ENCODE peak calls at places on chromosome 10, in eight cellular contexts. W, E, S, D, B, U, X and J are unnamed samples.

GRCh38 chr10:121974019-121974534 is 940 bp downstream of the NSMCE4A start:
- DNase-seq in W (no peak), E (no peak), S (no peak), D (no peak), B (no peak), U (no peak), X (no peak), J (peak)

GRCh38 chr10:55966131-55966530 is 394.9 kb downstream of the ZWINT start:
- DNase-seq in W (no peak), E (peak), S (no peak), D (no peak), B (peak), U (no peak), X (no peak), J (no peak)

GRCh38 chr10:75378403-75378802 is 23.2 kb downstream of the ZNF503 start:
- DNase-seq in W (no peak), E (no peak), S (no peak), D (no peak), B (no peak), U (no peak), X (no peak), J (no peak)

GRCh38 chr10:13189946-13190345 is 28.6 kb downstream of the MCM10 start:
- DNase-seq in W (no peak), E (no peak), S (no peak), D (peak), B (no peak), U (no peak), X (no peak), J (no peak)

GRCh38 chr10:77666821-77667220 is 29.2 kb upstream of the KCNMA1 start:
- DNase-seq in W (no peak), E (peak), S (no peak), D (peak), B (no peak), U (no peak), X (no peak), J (no peak)

GRCh38 chr10:70589762-70590662 is 12.5 kb downstream of the PRF1 start:
- DNase-seq in W (no peak), E (peak), S (no peak), D (peak), B (no peak), U (no peak), X (peak), J (peak)

GRCh38 chr10:122648599-122649428 is 50.8 kb downstream of the C10orf120 start:
- DNase-seq in W (no peak), E (peak), S (peak), D (peak), B (peak), U (no peak), X (peak), J (no peak)

GRCh38 chr10:88974446-88975376 is 15.9 kb upstream of the FAS start:
- DNase-seq in W (no peak), E (peak), S (no peak), D (peak), B (no peak), U (peak), X (no peak), J (no peak)

GRCh38 chr10:26334932-26335573 is 103.1 kb upstream of the APBB1IP start:
- DNase-seq in W (no peak), E (peak), S (peak), D (peak), B (peak), U (peak), X (peak), J (peak)

GRCh38 chr10:72124984-72125383 is 36.6 kb upstream of the SPOCK2 start:
- DNase-seq in W (no peak), E (peak), S (no peak), D (peak), B (no peak), U (no peak), X (no peak), J (no peak)

GRCh38 chr10:77313066-77313750 is 324.4 kb downstream of the KCNMA1 start:
- DNase-seq in W (no peak), E (peak), S (no peak), D (no peak), B (no peak), U (no peak), X (no peak), J (no peak)

GRCh38 chr10:28266449-28267224 is 36.2 kb downstream of the MPP7 start:
- DNase-seq in W (no peak), E (no peak), S (no peak), D (no peak), B (no peak), U (no peak), X (no peak), J (no peak)

GRCh38 chr10:11881477-11882417 is 58.6 kb downstream of the PROSER2 start:
- DNase-seq in W (no peak), E (no peak), S (no peak), D (peak), B (peak), U (no peak), X (peak), J (no peak)

DNA sequence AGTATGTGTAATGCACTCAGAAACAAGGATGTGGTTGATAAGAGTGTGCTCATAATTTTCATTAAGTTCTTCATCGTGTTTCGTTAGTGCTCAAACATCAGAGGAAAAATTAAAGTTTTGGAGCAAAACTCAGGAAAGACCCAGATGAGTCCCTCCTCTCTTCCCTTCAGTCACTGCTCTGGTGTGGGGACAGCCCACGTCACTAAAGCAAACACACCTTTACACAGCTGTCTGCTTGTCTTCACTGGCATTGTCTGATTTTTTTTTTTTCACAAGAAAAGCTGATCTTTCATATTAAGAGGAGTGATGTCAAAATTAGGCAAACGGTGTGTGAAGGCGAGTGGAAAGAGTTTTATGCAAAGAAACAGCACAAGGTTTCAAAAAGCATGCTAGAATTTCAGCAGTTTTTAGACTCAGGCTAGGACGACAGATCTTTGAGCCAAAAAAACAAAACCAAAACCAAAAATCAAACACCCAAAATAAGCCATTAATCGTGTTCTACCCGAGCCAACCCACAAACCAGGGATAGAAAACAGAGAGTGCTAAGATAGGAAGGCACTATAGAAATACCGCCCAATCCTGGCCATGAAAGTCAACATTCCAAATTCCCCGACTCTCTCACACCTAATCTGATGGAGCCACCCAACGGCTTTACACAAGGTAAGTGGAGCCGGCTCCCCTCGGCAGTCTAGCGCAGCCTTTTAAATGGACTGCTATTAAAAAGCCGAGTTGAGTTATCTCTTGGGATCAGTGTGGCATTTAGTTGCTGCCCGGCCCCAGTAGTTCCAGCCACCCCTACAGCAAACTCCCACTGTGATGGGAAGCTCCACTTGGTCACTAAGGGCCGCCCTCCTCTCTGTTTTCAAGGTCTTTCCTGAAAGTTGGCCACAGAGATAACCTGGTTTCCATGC is 27.9 kb upstream of the GATA3 start:
- DNase-seq in W (no peak), E (no peak), S (no peak), D (no peak), B (no peak), U (no peak), X (no peak), J (no peak)
- H3K4me3 ChIP-seq in W (no peak), E (no peak), S (no peak), D (peak), B (no peak), U (no peak), X (no peak), J (peak)

GRCh38 chr10:79241629-79241989 is 105.7 kb upstream of the PPIF start:
- DNase-seq in W (no peak), E (no peak), S (no peak), D (no peak), B (no peak), U (no peak), X (no peak), J (no peak)
- H3K4me3 ChIP-seq in W (no peak), E (no peak), S (peak), D (no peak), B (no peak), U (peak), X (peak), J (peak)

DNA sequence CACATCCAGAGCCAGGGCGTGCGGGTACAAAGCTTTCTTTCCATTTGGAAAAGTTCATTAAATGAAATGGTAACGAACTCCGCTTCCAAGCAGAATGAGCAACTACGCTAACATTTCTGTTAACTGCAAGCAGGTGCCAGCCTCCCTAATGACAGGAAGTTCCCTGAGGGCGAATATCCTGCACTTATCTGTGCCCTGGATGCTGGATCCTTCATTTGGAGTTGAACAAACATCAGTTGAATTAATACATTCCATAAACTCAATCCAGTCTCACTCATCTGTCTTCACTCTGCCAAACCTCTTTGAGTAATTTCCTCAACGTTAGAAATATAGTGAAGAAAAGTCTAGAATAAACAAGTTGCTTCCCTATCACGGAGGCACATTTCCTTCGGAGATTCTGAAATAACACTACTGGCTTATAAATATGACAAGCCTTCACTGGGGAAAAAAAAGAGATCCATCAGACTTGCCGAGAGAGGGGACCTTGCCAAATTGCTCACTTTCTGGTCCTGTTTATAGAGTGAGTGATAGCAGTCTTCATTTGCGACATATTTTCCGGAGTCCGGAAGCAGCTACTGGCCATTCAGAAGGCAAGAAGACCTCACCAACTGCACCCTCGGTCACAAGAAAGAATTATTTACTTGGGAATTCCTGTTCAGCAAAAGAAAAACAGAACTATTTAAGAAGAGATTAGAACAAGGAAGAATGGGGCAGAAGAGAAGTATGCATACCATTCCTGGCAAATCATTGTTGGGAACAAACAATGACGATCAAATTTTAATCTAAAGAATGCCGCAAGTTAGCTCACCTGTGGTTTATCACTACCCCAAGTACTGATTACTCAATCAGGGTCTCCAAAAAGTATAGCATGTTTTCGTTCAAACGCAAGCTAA is 196.4 kb downstream of the FAM107B start:
- DNase-seq in W (no peak), E (no peak), S (peak), D (peak), B (peak), U (no peak), X (peak), J (no peak)
- H3K4me3 ChIP-seq in W (no peak), E (no peak), S (no peak), D (no peak), B (no peak), U (no peak), X (no peak), J (no peak)

DNA sequence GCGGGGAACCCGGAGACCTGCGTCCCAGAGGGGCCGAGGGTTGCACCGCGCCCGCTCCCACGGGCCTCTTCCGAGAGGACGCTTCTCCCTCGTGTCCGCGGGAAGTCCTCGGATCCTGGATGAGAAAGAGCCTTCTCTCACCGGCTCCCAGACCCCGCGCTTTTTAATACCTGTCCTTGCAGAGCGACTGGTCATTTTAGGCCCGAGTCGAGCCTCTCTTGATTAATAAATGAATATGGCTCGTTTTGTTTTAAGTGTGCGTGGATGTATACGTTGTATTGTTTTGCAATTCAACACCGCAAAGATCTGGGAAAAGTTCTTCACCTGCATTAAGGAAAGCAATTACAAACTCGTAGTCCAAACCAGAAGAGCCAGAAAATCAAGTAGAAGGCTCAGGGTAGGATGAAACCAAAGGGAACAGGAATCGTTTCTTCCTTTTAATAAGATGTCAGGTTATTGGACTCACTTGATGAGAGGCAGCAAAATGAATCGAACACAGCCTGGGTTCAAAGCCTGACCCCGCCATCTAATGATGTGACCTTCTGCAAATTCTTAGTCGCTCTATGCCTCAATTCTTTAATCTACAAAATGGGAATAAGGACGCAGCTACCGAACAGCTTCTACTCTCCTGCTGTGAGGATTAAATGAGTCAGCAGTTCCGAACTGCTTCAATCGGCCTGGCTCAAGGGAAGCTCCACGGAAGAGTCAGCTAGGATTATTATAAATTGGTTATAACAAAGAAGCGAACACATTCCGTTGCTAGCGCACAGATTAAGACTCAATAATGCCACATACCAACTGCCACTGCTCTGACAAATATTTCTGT is 277.8 kb upstream of the NEBL start:
- DNase-seq in W (no peak), E (no peak), S (no peak), D (no peak), B (peak), U (no peak), X (no peak), J (no peak)
- H3K4me3 ChIP-seq in W (peak), E (peak), S (no peak), D (no peak), B (peak), U (no peak), X (peak), J (no peak)

GRCh38 chr10:124022066-124022465 is 71.3 kb downstream of the CHST15 start:
- DNase-seq in W (no peak), E (no peak), S (no peak), D (no peak), B (peak), U (no peak), X (no peak), J (no peak)
- H3K4me3 ChIP-seq in W (no peak), E (no peak), S (no peak), D (no peak), B (no peak), U (no peak), X (no peak), J (no peak)

DNA sequence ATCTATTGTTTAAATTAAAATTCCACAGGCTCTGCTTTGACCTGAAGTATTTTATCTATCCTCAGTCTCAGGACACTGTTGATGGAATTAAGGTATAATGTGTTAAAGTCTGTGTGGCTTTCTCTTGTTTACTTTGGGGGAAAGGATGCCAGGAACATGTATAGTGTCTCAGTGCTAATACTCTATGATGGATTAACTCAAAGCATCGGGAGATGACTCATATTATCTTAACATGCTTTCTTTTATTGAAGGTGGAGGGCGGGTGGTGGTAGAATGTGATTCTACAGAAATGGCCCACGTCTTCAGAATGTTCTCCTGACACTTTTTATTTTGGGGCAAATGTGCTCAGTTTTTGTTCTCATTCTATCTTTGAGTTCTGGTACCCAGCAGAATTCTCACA is 189.0 kb downstream of the ANKRD30A start:
- DNase-seq in W (no peak), E (no peak), S (no peak), D (no peak), B (peak), U (no peak), X (no peak), J (no peak)
- H3K4me3 ChIP-seq in W (no peak), E (no peak), S (no peak), D (no peak), B (no peak), U (no peak), X (no peak), J (no peak)